ENCODE peak calls at places on chromosomes 4 and X, in four cellular contexts. Y, C, W and J are unnamed samples.

GRCh38 chrX:112808651-112809050 is 32.0 kb downstream of the AMOT start:
- DNase-seq in Y (no peak), C (no peak), W (no peak), J (no peak)

GRCh38 chr4:74018116-74018515 is 19.6 kb upstream of the CXCL5 start:
- DNase-seq in Y (no peak), C (no peak), W (no peak), J (no peak)

GRCh38 chrX:9147631-9148189 is 113.8 kb upstream of the FAM9B start:
- DNase-seq in Y (no peak), C (no peak), W (no peak), J (no peak)

GRCh38 chr4:61220556-61220955 is 20.4 kb downstream of the ADGRL3 start:
- DNase-seq in Y (no peak), C (no peak), W (no peak), J (no peak)

GRCh38 chr4:143784567-143784966 is 84.1 kb upstream of the FREM3 start:
- DNase-seq in Y (no peak), C (no peak), W (no peak), J (no peak)

GRCh38 chrX:11143931-11144678 is 33.0 kb downstream of the HCCS start:
- DNase-seq in Y (peak; percentile 30), C (peak; percentile 85), W (no peak), J (peak; percentile 58)

GRCh38 chrX:18885317-18886004 is 98.5 kb downstream of the PHKA2 start:
- DNase-seq in Y (no peak), C (peak; percentile 46), W (no peak), J (no peak)

GRCh38 chr4:77619408-77619807 is 13.8 kb downstream of the CXCL13 start:
- DNase-seq in Y (no peak), C (no peak), W (no peak), J (no peak)